ENCODE peak calls at places on chromosomes 13 and 19, in eight cellular contexts. One of them, this sample, is unnamed.

GRCh38 chr13:99686157-99686572 is 184.9 kb downstream of the TM9SF2 start:
- DNase-seq in dermis blood vessel endothelial cell: no peak
- DNase-seq in thoracic aorta: no peak
- DNase-seq in PC-9: no peak
- DNase-seq in GM10248: no peak
- DNase-seq in stomach: no peak
- DNase-seq in NCI-H748 treated with DMSO at 0.1 percent for 48 hours: no peak
- DNase-seq in AG08395: peak
- DNase-seq in this sample: no peak

GRCh38 chr13:77384999-77385398 is 58.1 kb upstream of the MYCBP2 start:
- DNase-seq in NCI-H748 treated with DMSO at 0.1 percent for 48 hours: no peak
- DNase-seq in PC-9: no peak
- DNase-seq in thoracic aorta: no peak
- DNase-seq in GM10248: no peak
- DNase-seq in dermis blood vessel endothelial cell: no peak
- DNase-seq in AG08395: peak
- DNase-seq in stomach: no peak
- DNase-seq in this sample: no peak

GRCh38 chr13:113109151-113110047 is 3.8 kb downstream of the F7 start:
- DNase-seq in PC-9: no peak
- DNase-seq in NCI-H748 treated with DMSO at 0.1 percent for 48 hours: no peak
- DNase-seq in GM10248: no peak
- DNase-seq in dermis blood vessel endothelial cell: no peak
- DNase-seq in stomach: no peak
- DNase-seq in thoracic aorta: no peak
- DNase-seq in AG08395: no peak
- DNase-seq in this sample: no peak

GRCh38 chr13:85503797-85504196 is 295.4 kb downstream of the SLITRK6 start:
- DNase-seq in NCI-H748 treated with DMSO at 0.1 percent for 48 hours: no peak
- DNase-seq in GM10248: no peak
- DNase-seq in AG08395: no peak
- DNase-seq in thoracic aorta: no peak
- DNase-seq in stomach: no peak
- DNase-seq in PC-9: no peak
- DNase-seq in dermis blood vessel endothelial cell: no peak
- DNase-seq in this sample: no peak

GRCh38 chr19:46659151-46660007 is 1.6 kb downstream of the DACT3 start:
- DNase-seq in thoracic aorta: no peak
- DNase-seq in AG08395: peak
- DNase-seq in PC-9: peak
- DNase-seq in stomach: no peak
- DNase-seq in dermis blood vessel endothelial cell: no peak
- DNase-seq in NCI-H748 treated with DMSO at 0.1 percent for 48 hours: no peak
- DNase-seq in GM10248: peak
- DNase-seq in this sample: no peak

GRCh38 chr19:42850981-42851717 is 28.4 kb downstream of the PSG1 start:
- DNase-seq in thoracic aorta: peak
- DNase-seq in NCI-H748 treated with DMSO at 0.1 percent for 48 hours: no peak
- DNase-seq in dermis blood vessel endothelial cell: peak
- DNase-seq in PC-9: peak
- DNase-seq in GM10248: no peak
- DNase-seq in AG08395: peak
- DNase-seq in stomach: no peak
- DNase-seq in this sample: no peak

GRCh38 chr13:43267916-43268315 is 244.5 kb downstream of the DNAJC15 start:
- DNase-seq in PC-9: no peak
- DNase-seq in stomach: no peak
- DNase-seq in NCI-H748 treated with DMSO at 0.1 percent for 48 hours: no peak
- DNase-seq in thoracic aorta: no peak
- DNase-seq in dermis blood vessel endothelial cell: no peak
- DNase-seq in GM10248: no peak
- DNase-seq in AG08395: no peak
- DNase-seq in this sample: no peak

GRCh38 chr19:12994701-12995595 is at the start of gene NFIX:
- DNase-seq in GM10248: peak
- DNase-seq in AG08395: peak
- DNase-seq in dermis blood vessel endothelial cell: peak
- DNase-seq in NCI-H748 treated with DMSO at 0.1 percent for 48 hours: no peak
- DNase-seq in PC-9: peak
- DNase-seq in thoracic aorta: no peak
- DNase-seq in stomach: peak
- DNase-seq in this sample: peak

GRCh38 chr19:2455481-2456300 is 1.1 kb downstream of the LMNB2 start:
- DNase-seq in AG08395: peak
- DNase-seq in NCI-H748 treated with DMSO at 0.1 percent for 48 hours: no peak
- DNase-seq in GM10248: peak
- DNase-seq in stomach: peak
- DNase-seq in PC-9: no peak
- DNase-seq in thoracic aorta: no peak
- DNase-seq in dermis blood vessel endothelial cell: peak
- DNase-seq in this sample: no peak

GRCh38 chr19:51687791-51688664 is 5.1 kb upstream of the SPACA6 start:
- DNase-seq in dermis blood vessel endothelial cell: peak
- DNase-seq in stomach: peak
- DNase-seq in NCI-H748 treated with DMSO at 0.1 percent for 48 hours: peak
- DNase-seq in AG08395: peak
- DNase-seq in thoracic aorta: peak
- DNase-seq in PC-9: peak
- DNase-seq in GM10248: peak
- DNase-seq in this sample: peak

GRCh38 chr13:21971662-21972635 is 301.1 kb downstream of the FGF9 start:
- DNase-seq in GM10248: no peak
- DNase-seq in stomach: no peak
- DNase-seq in NCI-H748 treated with DMSO at 0.1 percent for 48 hours: no peak
- DNase-seq in thoracic aorta: no peak
- DNase-seq in AG08395: peak
- DNase-seq in PC-9: no peak
- DNase-seq in dermis blood vessel endothelial cell: no peak
- DNase-seq in this sample: no peak

GRCh38 chr13:94967183-94968039 is 255.1 kb upstream of the SOX21 start:
- DNase-seq in dermis blood vessel endothelial cell: peak
- DNase-seq in GM10248: peak
- DNase-seq in AG08395: peak
- DNase-seq in stomach: peak
- DNase-seq in NCI-H748 treated with DMSO at 0.1 percent for 48 hours: peak
- DNase-seq in PC-9: no peak
- DNase-seq in thoracic aorta: no peak
- DNase-seq in this sample: no peak

GRCh38 chr19:13796301-13797057 is 1.2 kb downstream of the ZSWIM4 start:
- DNase-seq in thoracic aorta: peak
- DNase-seq in GM10248: peak
- DNase-seq in dermis blood vessel endothelial cell: peak
- DNase-seq in AG08395: peak
- DNase-seq in stomach: peak
- DNase-seq in NCI-H748 treated with DMSO at 0.1 percent for 48 hours: no peak
- DNase-seq in PC-9: peak
- DNase-seq in this sample: peak

GRCh38 chr13:51041126-51041525 is 69.9 kb downstream of the C13orf42 start:
- DNase-seq in AG08395: no peak
- DNase-seq in GM10248: no peak
- DNase-seq in thoracic aorta: no peak
- DNase-seq in stomach: no peak
- DNase-seq in dermis blood vessel endothelial cell: no peak
- DNase-seq in PC-9: no peak
- DNase-seq in NCI-H748 treated with DMSO at 0.1 percent for 48 hours: no peak
- DNase-seq in this sample: no peak

GRCh38 chr13:67438465-67438864 is 208.3 kb upstream of the PCDH9 start:
- DNase-seq in NCI-H748 treated with DMSO at 0.1 percent for 48 hours: no peak
- DNase-seq in dermis blood vessel endothelial cell: no peak
- DNase-seq in GM10248: no peak
- DNase-seq in AG08395: no peak
- DNase-seq in thoracic aorta: no peak
- DNase-seq in PC-9: no peak
- DNase-seq in stomach: no peak
- DNase-seq in this sample: no peak

GRCh38 chr13:100530645-100531044 is 57.9 kb downstream of the GGACT start:
- DNase-seq in NCI-H748 treated with DMSO at 0.1 percent for 48 hours: no peak
- DNase-seq in AG08395: peak
- DNase-seq in PC-9: no peak
- DNase-seq in dermis blood vessel endothelial cell: no peak
- DNase-seq in stomach: no peak
- DNase-seq in GM10248: no peak
- DNase-seq in thoracic aorta: no peak
- DNase-seq in this sample: no peak

GRCh38 chr19:38667552-38668205 is 20.2 kb downstream of the ACTN4 start:
- DNase-seq in dermis blood vessel endothelial cell: peak
- DNase-seq in thoracic aorta: no peak
- DNase-seq in AG08395: peak
- DNase-seq in stomach: no peak
- DNase-seq in PC-9: no peak
- DNase-seq in NCI-H748 treated with DMSO at 0.1 percent for 48 hours: no peak
- DNase-seq in GM10248: no peak
- DNase-seq in this sample: no peak

GRCh38 chr19:47296036-47296435 is 13.6 kb upstream of the C5AR1 start:
- DNase-seq in NCI-H748 treated with DMSO at 0.1 percent for 48 hours: peak
- DNase-seq in PC-9: peak
- DNase-seq in AG08395: peak
- DNase-seq in GM10248: peak
- DNase-seq in stomach: peak
- DNase-seq in dermis blood vessel endothelial cell: peak
- DNase-seq in thoracic aorta: peak
- DNase-seq in this sample: peak

GRCh38 chr13:22240716-22241115 is 569.8 kb downstream of the FGF9 start:
- DNase-seq in stomach: no peak
- DNase-seq in AG08395: peak
- DNase-seq in GM10248: no peak
- DNase-seq in thoracic aorta: no peak
- DNase-seq in NCI-H748 treated with DMSO at 0.1 percent for 48 hours: no peak
- DNase-seq in dermis blood vessel endothelial cell: no peak
- DNase-seq in PC-9: no peak
- DNase-seq in this sample: no peak

GRCh38 chr13:27918918-27919255 is 913 bp upstream of the PDX1 start:
- DNase-seq in AG08395: no peak
- DNase-seq in thoracic aorta: no peak
- DNase-seq in NCI-H748 treated with DMSO at 0.1 percent for 48 hours: no peak
- DNase-seq in dermis blood vessel endothelial cell: no peak
- DNase-seq in GM10248: no peak
- DNase-seq in PC-9: no peak
- DNase-seq in stomach: no peak
- DNase-seq in this sample: no peak

GRCh38 chr13:47233734-47234133 is 336.9 kb upstream of the HTR2A start:
- DNase-seq in stomach: no peak
- DNase-seq in GM10248: no peak
- DNase-seq in dermis blood vessel endothelial cell: no peak
- DNase-seq in AG08395: no peak
- DNase-seq in PC-9: no peak
- DNase-seq in NCI-H748 treated with DMSO at 0.1 percent for 48 hours: no peak
- DNase-seq in thoracic aorta: no peak
- DNase-seq in this sample: no peak

GRCh38 chr19:47095707-47096704 is 17.6 kb downstream of the ZC3H4 start:
- DNase-seq in PC-9: peak
- DNase-seq in thoracic aorta: no peak
- DNase-seq in GM10248: no peak
- DNase-seq in stomach: peak
- DNase-seq in AG08395: no peak
- DNase-seq in dermis blood vessel endothelial cell: no peak
- DNase-seq in NCI-H748 treated with DMSO at 0.1 percent for 48 hours: no peak
- DNase-seq in this sample: peak

GRCh38 chr13:75145926-75146325 is 336.0 kb downstream of the TBC1D4 start:
- DNase-seq in dermis blood vessel endothelial cell: no peak
- DNase-seq in stomach: no peak
- DNase-seq in NCI-H748 treated with DMSO at 0.1 percent for 48 hours: no peak
- DNase-seq in AG08395: no peak
- DNase-seq in thoracic aorta: no peak
- DNase-seq in PC-9: no peak
- DNase-seq in GM10248: no peak
- DNase-seq in this sample: no peak

GRCh38 chr13:44132710-44133109 is 240.9 kb upstream of the SERP2 start:
- DNase-seq in AG08395: peak
- DNase-seq in thoracic aorta: peak
- DNase-seq in dermis blood vessel endothelial cell: peak
- DNase-seq in GM10248: no peak
- DNase-seq in PC-9: peak
- DNase-seq in stomach: peak
- DNase-seq in NCI-H748 treated with DMSO at 0.1 percent for 48 hours: no peak
- DNase-seq in this sample: peak

GRCh38 chr13:73984949-73985691 is 149.1 kb downstream of the KLF12 start:
- DNase-seq in PC-9: no peak
- DNase-seq in NCI-H748 treated with DMSO at 0.1 percent for 48 hours: no peak
- DNase-seq in GM10248: no peak
- DNase-seq in dermis blood vessel endothelial cell: no peak
- DNase-seq in stomach: no peak
- DNase-seq in thoracic aorta: no peak
- DNase-seq in AG08395: no peak
- DNase-seq in this sample: peak

GRCh38 chr19:858868-859843 is at the start of gene CFD:
- DNase-seq in stomach: peak
- DNase-seq in GM10248: no peak
- DNase-seq in thoracic aorta: no peak
- DNase-seq in PC-9: peak
- DNase-seq in dermis blood vessel endothelial cell: no peak
- DNase-seq in AG08395: peak
- DNase-seq in NCI-H748 treated with DMSO at 0.1 percent for 48 hours: no peak
- DNase-seq in this sample: no peak

GRCh38 chr13:21012211-21012610 is 49.2 kb downstream of the LATS2 start:
- DNase-seq in dermis blood vessel endothelial cell: no peak
- DNase-seq in NCI-H748 treated with DMSO at 0.1 percent for 48 hours: no peak
- DNase-seq in thoracic aorta: no peak
- DNase-seq in PC-9: no peak
- DNase-seq in stomach: no peak
- DNase-seq in AG08395: no peak
- DNase-seq in GM10248: no peak
- DNase-seq in this sample: no peak

GRCh38 chr13:20713014-20713376 is 9.5 kb downstream of the IL17D start:
- DNase-seq in PC-9: no peak
- DNase-seq in NCI-H748 treated with DMSO at 0.1 percent for 48 hours: no peak
- DNase-seq in dermis blood vessel endothelial cell: peak
- DNase-seq in stomach: no peak
- DNase-seq in thoracic aorta: no peak
- DNase-seq in AG08395: no peak
- DNase-seq in GM10248: no peak
- DNase-seq in this sample: no peak

GRCh38 chr13:51825165-51825592 is 19.8 kb downstream of the TMEM272 start:
- DNase-seq in stomach: no peak
- DNase-seq in thoracic aorta: no peak
- DNase-seq in GM10248: no peak
- DNase-seq in dermis blood vessel endothelial cell: no peak
- DNase-seq in NCI-H748 treated with DMSO at 0.1 percent for 48 hours: no peak
- DNase-seq in AG08395: no peak
- DNase-seq in PC-9: no peak
- DNase-seq in this sample: no peak

GRCh38 chr13:109646423-109646822 is 140.0 kb downstream of the IRS2 start:
- DNase-seq in GM10248: peak
- DNase-seq in thoracic aorta: no peak
- DNase-seq in AG08395: no peak
- DNase-seq in stomach: no peak
- DNase-seq in PC-9: no peak
- DNase-seq in dermis blood vessel endothelial cell: no peak
- DNase-seq in NCI-H748 treated with DMSO at 0.1 percent for 48 hours: no peak
- DNase-seq in this sample: no peak

GRCh38 chr13:81929988-81930387 is 1589.1 kb upstream of the SPRY2 start:
- DNase-seq in dermis blood vessel endothelial cell: peak
- DNase-seq in AG08395: no peak
- DNase-seq in NCI-H748 treated with DMSO at 0.1 percent for 48 hours: peak
- DNase-seq in stomach: no peak
- DNase-seq in thoracic aorta: no peak
- DNase-seq in PC-9: no peak
- DNase-seq in GM10248: no peak
- DNase-seq in this sample: no peak

GRCh38 chr13:33123066-33123940 is 107.1 kb downstream of the KL start:
- DNase-seq in NCI-H748 treated with DMSO at 0.1 percent for 48 hours: peak
- DNase-seq in AG08395: no peak
- DNase-seq in thoracic aorta: no peak
- DNase-seq in dermis blood vessel endothelial cell: peak
- DNase-seq in GM10248: no peak
- DNase-seq in stomach: no peak
- DNase-seq in PC-9: no peak
- DNase-seq in this sample: no peak

GRCh38 chr13:95254341-95254740 is 46.9 kb downstream of the ABCC4 start:
- DNase-seq in stomach: no peak
- DNase-seq in PC-9: peak
- DNase-seq in NCI-H748 treated with DMSO at 0.1 percent for 48 hours: no peak
- DNase-seq in thoracic aorta: no peak
- DNase-seq in AG08395: no peak
- DNase-seq in dermis blood vessel endothelial cell: peak
- DNase-seq in GM10248: no peak
- DNase-seq in this sample: no peak

GRCh38 chr19:7540761-7541480 is 5.4 kb downstream of the PNPLA6 start:
- DNase-seq in thoracic aorta: no peak
- DNase-seq in dermis blood vessel endothelial cell: peak
- DNase-seq in stomach: no peak
- DNase-seq in AG08395: no peak
- DNase-seq in GM10248: no peak
- DNase-seq in PC-9: no peak
- DNase-seq in NCI-H748 treated with DMSO at 0.1 percent for 48 hours: no peak
- DNase-seq in this sample: no peak